ENCODE peak calls at places on chromosomes 1 and 21, in ten cellular contexts. One of them, this sample, is unnamed.

GRCh38 chr1:2969011-2969869 is 52.0 kb upstream of the ACTRT2 start:
- DNase-seq in uterus: no peak
- DNase-seq in psoas muscle: no peak
- DNase-seq in natural killer cell: no peak
- DNase-seq in progenitor cell of endocrine pancreas: no peak
- DNase-seq in nephron progenitor cell: no peak
- DNase-seq in Calu3: no peak
- DNase-seq in Panc1: no peak
- DNase-seq in AG10803: no peak
- DNase-seq in HFFc6: no peak
- DNase-seq in this sample: no peak

GRCh38 chr1:205294175-205294913 is 27.2 kb downstream of the NUAK2 start:
- DNase-seq in AG10803: peak
- DNase-seq in progenitor cell of endocrine pancreas: no peak
- DNase-seq in Panc1: peak
- DNase-seq in psoas muscle: no peak
- DNase-seq in natural killer cell: no peak
- DNase-seq in Calu3: no peak
- DNase-seq in HFFc6: peak
- DNase-seq in uterus: peak
- DNase-seq in nephron progenitor cell: peak
- DNase-seq in this sample: no peak

GRCh38 chr1:35554261-35555211 is 2.7 kb downstream of the KIAA0319L start:
- DNase-seq in psoas muscle: no peak
- DNase-seq in AG10803: no peak
- DNase-seq in Calu3: no peak
- DNase-seq in progenitor cell of endocrine pancreas: no peak
- DNase-seq in nephron progenitor cell: no peak
- DNase-seq in uterus: no peak
- DNase-seq in HFFc6: no peak
- DNase-seq in Panc1: no peak
- DNase-seq in natural killer cell: no peak
- DNase-seq in this sample: no peak

GRCh38 chr21:32021319-32022027 is 148.7 kb downstream of the HUNK start:
- DNase-seq in nephron progenitor cell: no peak
- DNase-seq in AG10803: no peak
- DNase-seq in Panc1: no peak
- DNase-seq in progenitor cell of endocrine pancreas: no peak
- DNase-seq in psoas muscle: peak
- DNase-seq in uterus: peak
- DNase-seq in natural killer cell: no peak
- DNase-seq in HFFc6: no peak
- DNase-seq in Calu3: no peak
- DNase-seq in this sample: no peak

GRCh38 chr1:3022976-3023375 is 1.7 kb downstream of the ACTRT2 start:
- DNase-seq in AG10803: no peak
- DNase-seq in uterus: no peak
- DNase-seq in nephron progenitor cell: no peak
- DNase-seq in natural killer cell: no peak
- DNase-seq in Panc1: no peak
- DNase-seq in psoas muscle: no peak
- DNase-seq in HFFc6: no peak
- DNase-seq in progenitor cell of endocrine pancreas: no peak
- DNase-seq in Calu3: no peak
- DNase-seq in this sample: no peak

GRCh38 chr1:180572745-180573144 is 14.0 kb downstream of the OVAAL start:
- DNase-seq in psoas muscle: no peak
- DNase-seq in Panc1: no peak
- DNase-seq in HFFc6: no peak
- DNase-seq in uterus: no peak
- DNase-seq in Calu3: no peak
- DNase-seq in progenitor cell of endocrine pancreas: no peak
- DNase-seq in natural killer cell: no peak
- DNase-seq in nephron progenitor cell: no peak
- DNase-seq in AG10803: no peak
- DNase-seq in this sample: no peak

GRCh38 chr1:36350659-36351171 is 27.3 kb upstream of the EVA1B start:
- DNase-seq in Calu3: peak
- DNase-seq in nephron progenitor cell: no peak
- DNase-seq in psoas muscle: no peak
- DNase-seq in Panc1: no peak
- DNase-seq in progenitor cell of endocrine pancreas: no peak
- DNase-seq in natural killer cell: peak
- DNase-seq in AG10803: peak
- DNase-seq in uterus: no peak
- DNase-seq in HFFc6: peak
- DNase-seq in this sample: no peak

GRCh38 chr21:39114871-39115658 is 68.2 kb downstream of the PSMG1 start:
- DNase-seq in HFFc6: no peak
- DNase-seq in natural killer cell: no peak
- DNase-seq in Panc1: no peak
- DNase-seq in uterus: no peak
- DNase-seq in nephron progenitor cell: no peak
- DNase-seq in psoas muscle: no peak
- DNase-seq in Calu3: no peak
- DNase-seq in AG10803: peak
- DNase-seq in progenitor cell of endocrine pancreas: no peak
- DNase-seq in this sample: no peak

GRCh38 chr1:178821134-178821866 is 49.6 kb downstream of the ANGPTL1 start:
- DNase-seq in AG10803: no peak
- DNase-seq in Panc1: no peak
- DNase-seq in Calu3: no peak
- DNase-seq in psoas muscle: no peak
- DNase-seq in nephron progenitor cell: no peak
- DNase-seq in uterus: no peak
- DNase-seq in natural killer cell: no peak
- DNase-seq in progenitor cell of endocrine pancreas: no peak
- DNase-seq in HFFc6: no peak
- DNase-seq in this sample: no peak

GRCh38 chr1:15538750-15539149 is 12.1 kb downstream of the DNAJC16 start:
- DNase-seq in Panc1: no peak
- DNase-seq in HFFc6: no peak
- DNase-seq in uterus: no peak
- DNase-seq in AG10803: no peak
- DNase-seq in Calu3: no peak
- DNase-seq in nephron progenitor cell: no peak
- DNase-seq in psoas muscle: no peak
- DNase-seq in progenitor cell of endocrine pancreas: no peak
- DNase-seq in natural killer cell: no peak
- DNase-seq in this sample: no peak

GRCh38 chr1:8925406-8925805 is 20.3 kb upstream of the CA6 start:
- DNase-seq in progenitor cell of endocrine pancreas: no peak
- DNase-seq in nephron progenitor cell: no peak
- DNase-seq in HFFc6: no peak
- DNase-seq in psoas muscle: no peak
- DNase-seq in uterus: no peak
- DNase-seq in AG10803: no peak
- DNase-seq in natural killer cell: no peak
- DNase-seq in Panc1: no peak
- DNase-seq in Calu3: no peak
- DNase-seq in this sample: no peak

GRCh38 chr1:8261398-8261762 is 56.5 kb upstream of the SLC45A1 start:
- DNase-seq in psoas muscle: no peak
- DNase-seq in Calu3: no peak
- DNase-seq in Panc1: no peak
- DNase-seq in AG10803: no peak
- DNase-seq in uterus: no peak
- DNase-seq in natural killer cell: no peak
- DNase-seq in nephron progenitor cell: no peak
- DNase-seq in HFFc6: no peak
- DNase-seq in progenitor cell of endocrine pancreas: no peak
- DNase-seq in this sample: no peak

GRCh38 chr1:198934901-198935301 is 296.1 kb downstream of the PTPRC start:
- DNase-seq in progenitor cell of endocrine pancreas: no peak
- DNase-seq in HFFc6: peak
- DNase-seq in AG10803: peak
- DNase-seq in uterus: no peak
- DNase-seq in natural killer cell: peak
- DNase-seq in nephron progenitor cell: no peak
- DNase-seq in Calu3: peak
- DNase-seq in psoas muscle: no peak
- DNase-seq in Panc1: no peak
- DNase-seq in this sample: no peak

GRCh38 chr1:31843506-31843905 is 27.7 kb upstream of the SPOCD1 start:
- DNase-seq in AG10803: peak
- DNase-seq in nephron progenitor cell: no peak
- DNase-seq in progenitor cell of endocrine pancreas: no peak
- DNase-seq in Panc1: peak
- DNase-seq in Calu3: no peak
- DNase-seq in HFFc6: peak
- DNase-seq in psoas muscle: peak
- DNase-seq in natural killer cell: no peak
- DNase-seq in uterus: no peak
- DNase-seq in this sample: no peak

GRCh38 chr1:226482975-226483660 is 65.4 kb upstream of the STUM start:
- DNase-seq in natural killer cell: no peak
- DNase-seq in HFFc6: no peak
- DNase-seq in Panc1: no peak
- DNase-seq in progenitor cell of endocrine pancreas: no peak
- DNase-seq in Calu3: no peak
- DNase-seq in AG10803: no peak
- DNase-seq in uterus: no peak
- DNase-seq in nephron progenitor cell: no peak
- DNase-seq in psoas muscle: no peak
- DNase-seq in this sample: no peak

GRCh38 chr1:54227836-54228435 is 28.0 kb downstream of the MRPL37 start:
- DNase-seq in nephron progenitor cell: no peak
- DNase-seq in AG10803: peak
- DNase-seq in uterus: no peak
- DNase-seq in psoas muscle: no peak
- DNase-seq in Panc1: no peak
- DNase-seq in HFFc6: no peak
- DNase-seq in Calu3: no peak
- DNase-seq in natural killer cell: no peak
- DNase-seq in progenitor cell of endocrine pancreas: no peak
- DNase-seq in this sample: peak

GRCh38 chr1:47685763-47686066 is 247.9 kb downstream of the FOXD2 start:
- DNase-seq in natural killer cell: no peak
- DNase-seq in Calu3: no peak
- DNase-seq in psoas muscle: no peak
- DNase-seq in HFFc6: no peak
- DNase-seq in progenitor cell of endocrine pancreas: no peak
- DNase-seq in nephron progenitor cell: no peak
- DNase-seq in Panc1: no peak
- DNase-seq in AG10803: no peak
- DNase-seq in uterus: no peak
- DNase-seq in this sample: no peak

DNA sequence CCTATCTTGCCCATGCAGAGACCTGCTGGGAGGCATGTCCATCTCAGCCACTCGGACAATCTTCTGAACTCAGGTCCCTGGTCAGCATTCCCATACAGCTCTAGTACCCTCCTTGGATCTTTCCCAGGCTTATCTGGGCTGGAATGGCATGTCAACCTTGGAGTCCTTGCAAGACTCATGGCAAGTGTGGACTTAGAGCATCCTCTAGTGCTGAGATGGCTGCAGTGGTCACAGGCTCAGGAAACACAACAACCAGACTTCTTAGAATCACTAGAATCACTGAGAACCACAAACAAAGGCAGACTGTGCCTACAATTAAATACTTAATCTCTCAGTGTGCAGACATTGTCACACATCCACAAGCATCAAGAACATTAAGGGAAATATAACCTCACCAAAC is 73.1 kb upstream of the TSHB start:
- DNase-seq in nephron progenitor cell: no peak
- DNase-seq in progenitor cell of endocrine pancreas: no peak
- DNase-seq in AG10803: peak
- DNase-seq in Panc1: no peak
- DNase-seq in Calu3: peak
- DNase-seq in psoas muscle: no peak
- DNase-seq in uterus: no peak
- DNase-seq in natural killer cell: no peak
- DNase-seq in HFFc6: no peak
- DNase-seq in this sample: no peak
- TF ChIP-seq CTCF in nephron progenitor cell: peak
- TF ChIP-seq CTCF in progenitor cell of endocrine pancreas: peak
- TF ChIP-seq CTCF in AG10803: peak
- TF ChIP-seq CTCF in Panc1: peak
- TF ChIP-seq CTCF in Calu3: no peak
- TF ChIP-seq CTCF in psoas muscle: peak
- TF ChIP-seq CTCF in uterus: no peak
- TF ChIP-seq CTCF in natural killer cell: no peak
- TF ChIP-seq CTCF in HFFc6: no peak
- TF ChIP-seq CTCF in this sample: no peak

GRCh38 chr1:25694591-25695007 is 78.0 kb downstream of the MAN1C1 start:
- DNase-seq in HFFc6: no peak
- DNase-seq in Calu3: no peak
- DNase-seq in natural killer cell: no peak
- DNase-seq in Panc1: no peak
- DNase-seq in AG10803: no peak
- DNase-seq in psoas muscle: no peak
- DNase-seq in nephron progenitor cell: no peak
- DNase-seq in progenitor cell of endocrine pancreas: no peak
- DNase-seq in uterus: no peak
- DNase-seq in this sample: no peak
- TF ChIP-seq CTCF in HFFc6: no peak
- TF ChIP-seq CTCF in Calu3: no peak
- TF ChIP-seq CTCF in natural killer cell: no peak
- TF ChIP-seq CTCF in Panc1: no peak
- TF ChIP-seq CTCF in AG10803: peak
- TF ChIP-seq CTCF in psoas muscle: no peak
- TF ChIP-seq CTCF in nephron progenitor cell: no peak
- TF ChIP-seq CTCF in progenitor cell of endocrine pancreas: no peak
- TF ChIP-seq CTCF in uterus: no peak
- TF ChIP-seq CTCF in this sample: no peak

GRCh38 chr1:157494093-157494492 is 58.2 kb downstream of the FCRL5 start:
- DNase-seq in psoas muscle: no peak
- DNase-seq in progenitor cell of endocrine pancreas: no peak
- DNase-seq in nephron progenitor cell: no peak
- DNase-seq in Calu3: no peak
- DNase-seq in AG10803: no peak
- DNase-seq in Panc1: no peak
- DNase-seq in natural killer cell: no peak
- DNase-seq in uterus: no peak
- DNase-seq in HFFc6: no peak
- DNase-seq in this sample: no peak
- TF ChIP-seq CTCF in psoas muscle: no peak
- TF ChIP-seq CTCF in progenitor cell of endocrine pancreas: no peak
- TF ChIP-seq CTCF in nephron progenitor cell: no peak
- TF ChIP-seq CTCF in Calu3: no peak
- TF ChIP-seq CTCF in AG10803: no peak
- TF ChIP-seq CTCF in Panc1: no peak
- TF ChIP-seq CTCF in natural killer cell: no peak
- TF ChIP-seq CTCF in uterus: no peak
- TF ChIP-seq CTCF in HFFc6: no peak
- TF ChIP-seq CTCF in this sample: no peak

DNA sequence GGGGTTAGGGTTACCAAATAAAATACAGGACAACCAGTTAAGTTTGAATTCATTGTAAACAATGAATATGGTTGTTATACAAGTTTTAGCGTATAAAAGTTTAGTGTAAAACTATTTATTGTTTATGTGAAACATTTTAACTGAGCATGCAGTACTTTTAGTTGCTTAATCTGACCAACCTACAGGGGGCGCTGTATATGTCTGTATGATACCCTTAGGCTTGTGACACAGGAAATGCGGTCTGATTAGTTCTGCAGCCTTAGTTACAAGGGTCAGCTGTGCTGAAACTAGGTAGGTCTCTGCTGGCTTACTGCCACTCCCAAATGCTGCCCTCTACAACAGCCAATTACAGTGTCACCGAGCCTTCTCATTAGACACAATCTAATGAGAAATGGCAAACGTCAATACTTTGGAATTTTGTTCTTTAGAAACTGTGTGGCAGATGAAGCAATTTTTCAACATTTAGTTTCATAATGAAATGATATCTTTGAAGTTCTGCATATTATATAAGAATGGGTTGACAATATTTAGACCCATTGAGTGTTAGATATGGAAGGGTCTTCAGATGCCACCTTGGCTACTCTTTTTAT is 56.2 kb downstream of the NTNG1 start:
- DNase-seq in AG10803: no peak
- DNase-seq in progenitor cell of endocrine pancreas: no peak
- DNase-seq in Panc1: no peak
- DNase-seq in psoas muscle: no peak
- DNase-seq in HFFc6: no peak
- DNase-seq in uterus: no peak
- DNase-seq in natural killer cell: no peak
- DNase-seq in Calu3: peak
- DNase-seq in nephron progenitor cell: peak
- DNase-seq in this sample: no peak
- TF ChIP-seq CTCF in AG10803: peak
- TF ChIP-seq CTCF in progenitor cell of endocrine pancreas: peak
- TF ChIP-seq CTCF in Panc1: peak
- TF ChIP-seq CTCF in psoas muscle: no peak
- TF ChIP-seq CTCF in HFFc6: peak
- TF ChIP-seq CTCF in uterus: no peak
- TF ChIP-seq CTCF in natural killer cell: no peak
- TF ChIP-seq CTCF in Calu3: no peak
- TF ChIP-seq CTCF in nephron progenitor cell: peak
- TF ChIP-seq CTCF in this sample: peak